ENCODE peak calls at places on chromosomes 16 and 17, in nine cellular contexts. M is GM23248; O is dorsolateral prefrontal cortex; Q is GM20000; N is endodermal cell; V is kidney glomerular epithelial cell; L is Daoy; J is stimulated activated CD8-positive, alpha-beta memory T cell treated with anti-CD3 and anti-CD28 coated beads, Interleukin-2, amount 100 ng/mL, for 48 hours; E is activated CD4-positive, alpha-beta T cell treated with anti-CD3 and anti-CD28 coated beads, Interleukin-2, amount 50 U/mL, for 4 hours. C is an unnamed sample.

GRCh38 chr16:20918486-20919239 is 18.1 kb downstream of the LYRM1 start:
- DNase-seq in L (peak), O (no peak), Q (no peak), E (no peak), M (peak), V (no peak), N (no peak), J (no peak), C (no peak)

GRCh38 chr17:4492762-4493561 is 5.7 kb upstream of the SPNS2 start:
- DNase-seq in N (peak), V (peak), E (no peak), O (no peak), L (peak), M (peak), Q (no peak), J (no peak), C (peak)

GRCh38 chr17:40617678-40618240 is 29.9 kb downstream of the SMARCE1 start:
- DNase-seq in E (no peak), O (no peak), N (peak), L (no peak), V (no peak), J (no peak), M (no peak), Q (no peak), C (peak)

GRCh38 chr17:21177854-21178600 is 35.9 kb downstream of the TMEM11 start:
- DNase-seq in Q (no peak), L (no peak), V (no peak), N (peak), O (no peak), M (no peak), J (no peak), E (no peak), C (no peak)

GRCh38 chr16:89499767-89500166 is 8.4 kb upstream of the SPG7 start:
- DNase-seq in O (no peak), N (no peak), M (no peak), L (no peak), J (no peak), E (no peak), V (no peak), Q (no peak), C (no peak)

GRCh38 chr16:66444049-66444481 is 17.0 kb downstream of the BEAN1 start:
- DNase-seq in O (no peak), J (no peak), V (no peak), M (no peak), E (no peak), Q (no peak), L (no peak), N (peak), C (no peak)

GRCh38 chr17:82963104-82963950 is 116.1 kb upstream of the METRNL start:
- DNase-seq in Q (peak), L (peak), O (peak), J (peak), N (peak), V (peak), M (peak), E (no peak), C (peak)

GRCh38 chr16:23950898-23951297 is 115.1 kb downstream of the PRKCB start:
- DNase-seq in E (no peak), Q (no peak), O (no peak), J (no peak), N (no peak), V (no peak), M (no peak), L (peak), C (no peak)

GRCh38 chr16:11052080-11052808 is 107.9 kb downstream of the CLEC16A start:
- DNase-seq in J (peak), Q (peak), V (no peak), M (no peak), L (peak), O (no peak), N (no peak), E (peak), C (peak)

GRCh38 chr17:65231662-65232335 is 94.6 kb downstream of the RGS9 start:
- DNase-seq in E (peak), M (peak), Q (peak), V (peak), J (peak), N (peak), O (peak), L (peak), C (peak)

GRCh38 chr16:48420437-48420836 is 35.2 kb upstream of the SIAH1 start:
- DNase-seq in J (no peak), V (no peak), N (no peak), L (no peak), E (no peak), O (no peak), M (no peak), Q (no peak), C (no peak)

GRCh38 chr16:8826278-8826879 is 28.7 kb downstream of the PMM2 start:
- DNase-seq in O (no peak), E (no peak), L (no peak), N (no peak), M (no peak), J (no peak), Q (no peak), V (no peak), C (no peak)

GRCh38 chr17:79974786-79975497 is 60.7 kb downstream of the TBC1D16 start:
- DNase-seq in Q (no peak), J (no peak), L (no peak), O (peak), N (peak), V (no peak), E (no peak), M (no peak), C (no peak)

GRCh38 chr17:35773674-35774425 is 13.2 kb downstream of the C17orf50 start:
- DNase-seq in L (no peak), N (peak), E (no peak), Q (no peak), M (no peak), J (no peak), O (no peak), V (no peak), C (no peak)

GRCh38 chr16:47475786-47476185 is 14.7 kb downstream of the PHKB start:
- DNase-seq in O (no peak), Q (no peak), L (no peak), E (no peak), N (no peak), M (peak), J (no peak), V (peak), C (peak)

GRCh38 chr17:6714315-6714874 is 1.2 kb upstream of the SLC13A5 start:
- DNase-seq in L (no peak), E (no peak), O (no peak), Q (no peak), J (no peak), V (no peak), M (no peak), N (no peak), C (no peak)

GRCh38 chr17:3659541-3660111 is 8.8 kb downstream of the TAX1BP3 start:
- DNase-seq in Q (no peak), V (peak), O (no peak), E (no peak), L (peak), M (peak), J (no peak), N (peak), C (peak)

GRCh38 chr16:89859809-89860075 is 13.7 kb upstream of the TCF25 start:
- DNase-seq in L (no peak), E (no peak), O (no peak), Q (no peak), V (no peak), N (no peak), J (no peak), M (no peak), C (no peak)

GRCh38 chr17:51913491-51913890 is 245.0 kb downstream of the CA10 start:
- DNase-seq in O (no peak), L (no peak), V (no peak), E (no peak), N (no peak), M (no peak), J (no peak), Q (no peak), C (no peak)